ENCODE peak calls at places on chromosomes 16 and 17, in eight cellular contexts. One of them, this sample, is unnamed.

GRCh38 chr17:57415737-57416354 is 159.5 kb downstream of the MSI2 start:
- DNase-seq in cardiac muscle cell: no peak
- DNase-seq in GM06990: no peak
- DNase-seq in SK-N-SH: no peak
- DNase-seq in tibial nerve: no peak
- DNase-seq in GM13976: no peak
- DNase-seq in pancreas: no peak
- DNase-seq in HFF-Myc: no peak
- DNase-seq in this sample: no peak

GRCh38 chr16:81586421-81586820 is 141.8 kb downstream of the CMIP start:
- DNase-seq in HFF-Myc: no peak
- DNase-seq in tibial nerve: no peak
- DNase-seq in GM13976: no peak
- DNase-seq in pancreas: no peak
- DNase-seq in SK-N-SH: no peak
- DNase-seq in GM06990: no peak
- DNase-seq in cardiac muscle cell: peak; percentile 35
- DNase-seq in this sample: no peak

GRCh38 chr16:7526736-7527135 is 194.1 kb downstream of the RBFOX1 start:
- DNase-seq in cardiac muscle cell: no peak
- DNase-seq in tibial nerve: no peak
- DNase-seq in pancreas: no peak
- DNase-seq in HFF-Myc: no peak
- DNase-seq in GM06990: no peak
- DNase-seq in SK-N-SH: no peak
- DNase-seq in GM13976: no peak
- DNase-seq in this sample: no peak

GRCh38 chr16:70331588-70332358 is 14.9 kb upstream of the DDX19A start:
- DNase-seq in pancreas: no peak
- DNase-seq in tibial nerve: no peak
- DNase-seq in GM06990: no peak
- DNase-seq in cardiac muscle cell: peak; percentile 9
- DNase-seq in SK-N-SH: no peak
- DNase-seq in HFF-Myc: no peak
- DNase-seq in GM13976: no peak
- DNase-seq in this sample: no peak

GRCh38 chr17:44920565-44920940 is 5.3 kb upstream of the GFAP start:
- DNase-seq in GM13976: no peak
- DNase-seq in tibial nerve: no peak
- DNase-seq in GM06990: no peak
- DNase-seq in HFF-Myc: no peak
- DNase-seq in SK-N-SH: no peak
- DNase-seq in pancreas: no peak
- DNase-seq in cardiac muscle cell: no peak
- DNase-seq in this sample: no peak

GRCh38 chr17:59827721-59828477 is 64.8 kb downstream of the TUBD1 start:
- DNase-seq in HFF-Myc: no peak
- DNase-seq in cardiac muscle cell: no peak
- DNase-seq in tibial nerve: no peak
- DNase-seq in GM06990: no peak
- DNase-seq in GM13976: no peak
- DNase-seq in pancreas: no peak
- DNase-seq in SK-N-SH: peak; percentile 47
- DNase-seq in this sample: no peak

GRCh38 chr17:75059369-75060345 is 12.6 kb downstream of the KCTD2 start:
- DNase-seq in GM06990: no peak
- DNase-seq in pancreas: no peak
- DNase-seq in SK-N-SH: peak; percentile 47
- DNase-seq in cardiac muscle cell: no peak
- DNase-seq in HFF-Myc: no peak
- DNase-seq in tibial nerve: no peak
- DNase-seq in GM13976: peak; percentile 47
- DNase-seq in this sample: no peak

GRCh38 chr17:49146620-49147306 is 14.2 kb downstream of the B4GALNT2 start:
- DNase-seq in cardiac muscle cell: no peak
- DNase-seq in HFF-Myc: peak; percentile 96
- DNase-seq in tibial nerve: no peak
- DNase-seq in GM13976: no peak
- DNase-seq in pancreas: no peak
- DNase-seq in SK-N-SH: no peak
- DNase-seq in GM06990: no peak
- DNase-seq in this sample: peak; percentile 80

GRCh38 chr16:11190585-11191565 is 65.1 kb downstream of the SOCS1 start:
- DNase-seq in GM06990: no peak
- DNase-seq in tibial nerve: no peak
- DNase-seq in HFF-Myc: no peak
- DNase-seq in GM13976: no peak
- DNase-seq in cardiac muscle cell: no peak
- DNase-seq in pancreas: no peak
- DNase-seq in SK-N-SH: no peak
- DNase-seq in this sample: no peak

GRCh38 chr16:4868573-4868972 is 21.3 kb downstream of the UBN1 start:
- DNase-seq in GM13976: no peak
- DNase-seq in tibial nerve: no peak
- DNase-seq in SK-N-SH: no peak
- DNase-seq in HFF-Myc: no peak
- DNase-seq in pancreas: no peak
- DNase-seq in GM06990: no peak
- DNase-seq in cardiac muscle cell: no peak
- DNase-seq in this sample: no peak

GRCh38 chr16:73290258-73290657 is 242.3 kb upstream of the ZFHX3 start:
- DNase-seq in tibial nerve: no peak
- DNase-seq in GM06990: no peak
- DNase-seq in cardiac muscle cell: no peak
- DNase-seq in SK-N-SH: no peak
- DNase-seq in pancreas: no peak
- DNase-seq in GM13976: no peak
- DNase-seq in HFF-Myc: no peak
- DNase-seq in this sample: no peak

GRCh38 chr16:9099131-9099625 is 7.7 kb downstream of the HAPSTR1 start:
- DNase-seq in tibial nerve: no peak
- DNase-seq in GM13976: no peak
- DNase-seq in GM06990: peak; percentile 26
- DNase-seq in pancreas: no peak
- DNase-seq in SK-N-SH: no peak
- DNase-seq in cardiac muscle cell: no peak
- DNase-seq in HFF-Myc: no peak
- DNase-seq in this sample: no peak

GRCh38 chr16:48126801-48127644 is 28.8 kb downstream of the ABCC12 start:
- DNase-seq in GM06990: no peak
- DNase-seq in GM13976: no peak
- DNase-seq in HFF-Myc: peak; percentile 87
- DNase-seq in SK-N-SH: no peak
- DNase-seq in cardiac muscle cell: peak; percentile 5
- DNase-seq in pancreas: peak; percentile 55
- DNase-seq in tibial nerve: no peak
- DNase-seq in this sample: peak; percentile 89

DNA sequence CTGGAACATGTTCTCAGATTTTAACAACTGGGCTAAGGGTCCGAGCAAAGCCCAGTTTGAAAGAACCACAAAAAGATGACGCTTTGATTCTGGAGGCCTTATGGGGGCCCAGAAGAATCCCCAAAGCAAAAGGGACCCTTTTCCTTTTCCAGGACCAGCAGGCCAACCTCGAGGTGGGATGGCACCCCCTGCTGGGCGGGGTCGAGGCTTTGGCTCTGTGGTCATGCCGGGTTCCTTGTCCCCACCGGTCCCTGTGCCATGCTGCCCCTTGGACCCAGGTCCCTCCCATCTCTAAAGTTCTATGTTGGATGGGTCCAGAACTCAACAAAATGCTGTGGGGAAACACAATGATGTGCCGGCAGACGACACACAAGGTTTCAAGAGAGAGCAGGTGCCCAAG is 30.9 kb downstream of the TMEM204 start:
- DNase-seq in tibial nerve: no peak
- DNase-seq in HFF-Myc: no peak
- DNase-seq in cardiac muscle cell: no peak
- DNase-seq in pancreas: no peak
- DNase-seq in GM13976: no peak
- DNase-seq in GM06990: no peak
- DNase-seq in SK-N-SH: peak; percentile 59
- DNase-seq in this sample: no peak
- TF ChIP-seq CTCF in tibial nerve: no peak
- TF ChIP-seq CTCF in HFF-Myc: peak; percentile 47
- TF ChIP-seq CTCF in cardiac muscle cell: peak; percentile 30
- TF ChIP-seq CTCF in pancreas: no peak
- TF ChIP-seq CTCF in GM13976: no peak
- TF ChIP-seq CTCF in GM06990: peak; percentile 25
- TF ChIP-seq CTCF in SK-N-SH: peak; percentile 39
- TF ChIP-seq CTCF in this sample: peak; percentile 17

DNA sequence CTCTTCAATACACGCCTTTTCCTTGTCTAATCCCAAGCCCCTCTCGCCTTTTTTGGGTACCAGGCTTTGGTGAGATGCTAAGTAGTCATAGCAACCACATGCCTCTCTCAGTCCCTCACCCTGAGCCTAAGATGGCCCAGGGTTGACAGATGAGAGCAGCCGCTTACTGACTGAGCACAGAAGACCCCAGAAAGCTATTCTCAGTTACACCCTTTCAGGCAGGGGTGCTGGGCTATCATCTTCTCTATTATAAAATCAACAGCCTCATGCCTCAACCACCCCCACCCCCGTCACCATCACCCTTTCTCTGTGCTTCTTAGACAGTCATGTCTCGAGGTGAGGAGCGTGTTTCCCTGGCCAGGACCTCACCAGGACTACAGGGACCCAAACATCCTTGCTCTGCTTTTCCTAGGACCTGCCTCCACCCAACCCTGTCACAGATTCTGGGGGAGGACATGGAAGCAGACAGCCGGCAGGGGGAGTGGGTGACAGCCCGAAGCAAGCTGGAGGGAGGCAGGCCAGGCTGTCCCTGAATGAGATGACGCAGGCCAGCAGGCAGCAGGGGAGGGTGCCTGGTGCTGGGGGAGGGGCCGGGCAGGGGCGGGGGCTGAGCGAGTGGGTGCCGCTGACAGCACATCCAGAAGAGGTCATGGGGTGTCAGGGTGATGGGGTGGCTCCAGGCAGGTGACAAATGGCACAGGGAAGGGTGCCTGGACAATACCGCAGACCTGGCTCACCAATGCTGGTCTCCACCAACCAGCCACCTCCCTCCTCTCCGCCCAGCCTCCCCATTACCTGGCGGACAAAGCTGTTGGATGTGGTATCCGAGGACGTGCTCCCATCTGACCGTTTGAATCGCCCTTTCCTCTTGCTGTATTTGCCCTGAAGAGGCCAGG is 3.1 kb downstream of the CACNB1 start:
- DNase-seq in GM06990: no peak
- DNase-seq in tibial nerve: no peak
- DNase-seq in HFF-Myc: no peak
- DNase-seq in cardiac muscle cell: peak; percentile 84
- DNase-seq in pancreas: no peak
- DNase-seq in GM13976: no peak
- DNase-seq in SK-N-SH: peak; percentile 90
- DNase-seq in this sample: no peak
- TF ChIP-seq CTCF in GM06990: peak; percentile 17
- TF ChIP-seq CTCF in tibial nerve: no peak
- TF ChIP-seq CTCF in HFF-Myc: peak; percentile 62
- TF ChIP-seq CTCF in cardiac muscle cell: peak; percentile 49
- TF ChIP-seq CTCF in pancreas: no peak
- TF ChIP-seq CTCF in GM13976: no peak
- TF ChIP-seq CTCF in SK-N-SH: peak; percentile 35
- TF ChIP-seq CTCF in this sample: peak; percentile 57

GRCh38 chr16:19991614-19992013 is 82.1 kb downstream of the GPR139 start:
- DNase-seq in GM06990: no peak
- DNase-seq in pancreas: no peak
- DNase-seq in SK-N-SH: no peak
- DNase-seq in GM13976: no peak
- DNase-seq in cardiac muscle cell: no peak
- DNase-seq in HFF-Myc: no peak
- DNase-seq in tibial nerve: no peak
- DNase-seq in this sample: no peak
- TF ChIP-seq CTCF in GM06990: no peak
- TF ChIP-seq CTCF in pancreas: no peak
- TF ChIP-seq CTCF in SK-N-SH: no peak
- TF ChIP-seq CTCF in GM13976: no peak
- TF ChIP-seq CTCF in cardiac muscle cell: no peak
- TF ChIP-seq CTCF in HFF-Myc: no peak
- TF ChIP-seq CTCF in tibial nerve: no peak
- TF ChIP-seq CTCF in this sample: no peak

GRCh38 chr16:50653633-50654524 is 27.2 kb downstream of the SNX20 start:
- DNase-seq in GM06990: no peak
- DNase-seq in HFF-Myc: no peak
- DNase-seq in GM13976: no peak
- DNase-seq in tibial nerve: no peak
- DNase-seq in cardiac muscle cell: no peak
- DNase-seq in pancreas: peak; percentile 96
- DNase-seq in SK-N-SH: no peak
- DNase-seq in this sample: no peak
- TF ChIP-seq CTCF in GM06990: no peak
- TF ChIP-seq CTCF in HFF-Myc: no peak
- TF ChIP-seq CTCF in GM13976: no peak
- TF ChIP-seq CTCF in tibial nerve: no peak
- TF ChIP-seq CTCF in cardiac muscle cell: no peak
- TF ChIP-seq CTCF in pancreas: no peak
- TF ChIP-seq CTCF in SK-N-SH: no peak
- TF ChIP-seq CTCF in this sample: no peak

GRCh38 chr17:79304907-79305306 is 230.3 kb downstream of the ENGASE start:
- DNase-seq in GM06990: peak; percentile 26
- DNase-seq in pancreas: no peak
- DNase-seq in HFF-Myc: no peak
- DNase-seq in GM13976: no peak
- DNase-seq in SK-N-SH: peak; percentile 58
- DNase-seq in cardiac muscle cell: no peak
- DNase-seq in tibial nerve: no peak
- DNase-seq in this sample: no peak
- TF ChIP-seq CTCF in GM06990: no peak
- TF ChIP-seq CTCF in pancreas: no peak
- TF ChIP-seq CTCF in HFF-Myc: no peak
- TF ChIP-seq CTCF in GM13976: no peak
- TF ChIP-seq CTCF in SK-N-SH: no peak
- TF ChIP-seq CTCF in cardiac muscle cell: no peak
- TF ChIP-seq CTCF in tibial nerve: no peak
- TF ChIP-seq CTCF in this sample: no peak

GRCh38 chr17:50149425-50150353 is 788 bp downstream of the PPP1R9B start:
- DNase-seq in GM13976: no peak
- DNase-seq in GM06990: peak; percentile 73
- DNase-seq in SK-N-SH: peak; percentile 84
- DNase-seq in tibial nerve: no peak
- DNase-seq in cardiac muscle cell: peak; percentile 78
- DNase-seq in HFF-Myc: no peak
- DNase-seq in pancreas: peak; percentile 63
- DNase-seq in this sample: no peak
- TF ChIP-seq CTCF in GM13976: peak; percentile 26
- TF ChIP-seq CTCF in GM06990: no peak
- TF ChIP-seq CTCF in SK-N-SH: no peak
- TF ChIP-seq CTCF in tibial nerve: no peak
- TF ChIP-seq CTCF in cardiac muscle cell: no peak
- TF ChIP-seq CTCF in HFF-Myc: no peak
- TF ChIP-seq CTCF in pancreas: no peak
- TF ChIP-seq CTCF in this sample: no peak

DNA sequence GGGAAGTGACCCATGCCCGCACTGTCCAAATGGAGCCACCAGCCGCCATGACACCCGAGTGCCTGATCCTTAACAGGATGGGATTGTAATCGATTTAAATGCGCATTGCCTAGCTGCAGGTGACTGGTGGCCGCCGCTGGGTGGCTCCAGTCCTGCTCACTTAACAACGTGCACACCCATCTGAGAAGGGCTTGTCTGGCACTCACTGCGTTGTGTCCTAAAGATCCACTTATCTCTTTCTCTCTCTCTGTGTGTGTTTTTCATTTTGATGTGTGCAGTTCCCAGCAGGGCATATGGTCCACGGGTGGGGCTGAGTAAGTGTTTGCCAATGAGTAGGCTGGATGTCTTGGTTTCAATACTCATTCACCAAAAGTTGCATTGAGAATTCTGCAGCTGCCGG is 80.6 kb downstream of the IRF8 start:
- DNase-seq in tibial nerve: no peak
- DNase-seq in GM13976: no peak
- DNase-seq in pancreas: no peak
- DNase-seq in HFF-Myc: no peak
- DNase-seq in SK-N-SH: no peak
- DNase-seq in cardiac muscle cell: no peak
- DNase-seq in GM06990: no peak
- DNase-seq in this sample: no peak
- TF ChIP-seq CTCF in tibial nerve: no peak
- TF ChIP-seq CTCF in GM13976: no peak
- TF ChIP-seq CTCF in pancreas: no peak
- TF ChIP-seq CTCF in HFF-Myc: no peak
- TF ChIP-seq CTCF in SK-N-SH: no peak
- TF ChIP-seq CTCF in cardiac muscle cell: no peak
- TF ChIP-seq CTCF in GM06990: peak; percentile 13
- TF ChIP-seq CTCF in this sample: no peak